ENCODE peak calls at places on chromosomes 5 and 9, in five cellular contexts. One of them, this sample, is unnamed.

GRCh38 chr5:86999951-87000350 is 267.7 kb upstream of the RASA1 start:
- DNase-seq in Peyer's patch: no peak
- DNase-seq in HCT116: no peak
- DNase-seq in tibial artery: no peak
- DNase-seq in effector memory CD4-positive, alpha-beta T cell: no peak
- DNase-seq in this sample: no peak

GRCh38 chr5:135027699-135028615 is 6.1 kb downstream of the PITX1 start:
- DNase-seq in Peyer's patch: no peak
- DNase-seq in HCT116: no peak
- DNase-seq in tibial artery: no peak
- DNase-seq in effector memory CD4-positive, alpha-beta T cell: no peak
- DNase-seq in this sample: no peak

GRCh38 chr5:136425914-136426313 is 60.6 kb upstream of the TRPC7 start:
- DNase-seq in Peyer's patch: no peak
- DNase-seq in HCT116: no peak
- DNase-seq in tibial artery: no peak
- DNase-seq in effector memory CD4-positive, alpha-beta T cell: no peak
- DNase-seq in this sample: no peak

GRCh38 chr5:81856948-81857928 is 106.3 kb upstream of the SSBP2 start:
- DNase-seq in Peyer's patch: peak; percentile 50
- DNase-seq in HCT116: no peak
- DNase-seq in tibial artery: peak; percentile 83
- DNase-seq in effector memory CD4-positive, alpha-beta T cell: no peak
- DNase-seq in this sample: no peak

GRCh38 chr5:177473461-177473991 is at the start of gene DBN1:
- DNase-seq in Peyer's patch: no peak
- DNase-seq in HCT116: no peak
- DNase-seq in tibial artery: peak; percentile 80
- DNase-seq in effector memory CD4-positive, alpha-beta T cell: no peak
- DNase-seq in this sample: no peak

GRCh38 chr5:2039180-2039531 is 156.4 kb upstream of the IRX4 start:
- DNase-seq in Peyer's patch: no peak
- DNase-seq in HCT116: no peak
- DNase-seq in tibial artery: no peak
- DNase-seq in effector memory CD4-positive, alpha-beta T cell: no peak
- DNase-seq in this sample: no peak

GRCh38 chr5:10424124-10424731 is 17.5 kb upstream of the ROPN1L start:
- DNase-seq in Peyer's patch: no peak
- DNase-seq in HCT116: peak; percentile 8
- DNase-seq in tibial artery: no peak
- DNase-seq in effector memory CD4-positive, alpha-beta T cell: no peak
- DNase-seq in this sample: no peak

GRCh38 chr9:92592537-92592936 is 56.7 kb upstream of the ECM2 start:
- DNase-seq in Peyer's patch: no peak
- DNase-seq in HCT116: no peak
- DNase-seq in tibial artery: no peak
- DNase-seq in effector memory CD4-positive, alpha-beta T cell: no peak
- DNase-seq in this sample: no peak

GRCh38 chr5:54717870-54718269 is 200.3 kb downstream of the SNX18 start:
- DNase-seq in Peyer's patch: no peak
- DNase-seq in HCT116: no peak
- DNase-seq in tibial artery: no peak
- DNase-seq in effector memory CD4-positive, alpha-beta T cell: no peak
- DNase-seq in this sample: no peak

GRCh38 chr9:136650648-136651047 is 12.1 kb upstream of the EGFL7 start:
- DNase-seq in Peyer's patch: no peak
- DNase-seq in HCT116: no peak
- DNase-seq in tibial artery: no peak
- DNase-seq in effector memory CD4-positive, alpha-beta T cell: no peak
- DNase-seq in this sample: no peak

DNA sequence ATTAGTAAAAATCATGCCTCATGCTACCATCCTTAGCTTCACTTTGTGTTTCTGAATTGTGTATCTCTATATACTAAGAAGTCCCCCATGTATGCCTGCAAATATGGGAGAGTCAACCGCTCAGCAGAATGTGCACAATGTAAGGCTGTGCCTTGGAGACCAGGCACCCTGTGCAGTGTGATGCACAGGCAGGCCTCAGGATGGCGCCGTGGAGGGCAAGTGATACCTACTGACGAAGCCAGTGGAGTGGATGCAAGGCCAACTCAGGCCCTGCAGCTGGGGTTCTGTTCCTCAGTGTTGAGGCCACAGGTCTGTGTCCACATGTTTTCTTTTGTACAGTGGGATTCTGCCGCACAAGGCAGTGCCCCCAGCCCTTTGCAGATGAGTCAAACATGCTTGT is 28.4 kb downstream of the SYK start:
- DNase-seq in Peyer's patch: peak; percentile 46
- DNase-seq in HCT116: no peak
- DNase-seq in tibial artery: no peak
- DNase-seq in effector memory CD4-positive, alpha-beta T cell: no peak
- DNase-seq in this sample: no peak
- H3K4me1 ChIP-seq in Peyer's patch: peaks cover 3% of the 10 kb centered on the region
- H3K4me1 ChIP-seq in HCT116: no peaks in the 10 kb centered on the region
- H3K4me1 ChIP-seq in tibial artery: no peaks in the 10 kb centered on the region
- H3K4me1 ChIP-seq in effector memory CD4-positive, alpha-beta T cell: no peaks in the 10 kb centered on the region
- H3K4me1 ChIP-seq in this sample: no peaks in the 10 kb centered on the region

GRCh38 chr5:170554566-170555267 is 50.9 kb downstream of the KCNIP1 start:
- DNase-seq in Peyer's patch: peak; percentile 47
- DNase-seq in HCT116: no peak
- DNase-seq in tibial artery: peak; percentile 72
- DNase-seq in effector memory CD4-positive, alpha-beta T cell: no peak
- DNase-seq in this sample: no peak
- H3K4me3 ChIP-seq in Peyer's patch: no peak overlapping the region
- H3K4me3 ChIP-seq in HCT116: no peak overlapping the region
- H3K4me3 ChIP-seq in tibial artery: no peak overlapping the region
- H3K4me3 ChIP-seq in effector memory CD4-positive, alpha-beta T cell: no peak overlapping the region
- H3K4me3 ChIP-seq in this sample: no peak overlapping the region

DNA sequence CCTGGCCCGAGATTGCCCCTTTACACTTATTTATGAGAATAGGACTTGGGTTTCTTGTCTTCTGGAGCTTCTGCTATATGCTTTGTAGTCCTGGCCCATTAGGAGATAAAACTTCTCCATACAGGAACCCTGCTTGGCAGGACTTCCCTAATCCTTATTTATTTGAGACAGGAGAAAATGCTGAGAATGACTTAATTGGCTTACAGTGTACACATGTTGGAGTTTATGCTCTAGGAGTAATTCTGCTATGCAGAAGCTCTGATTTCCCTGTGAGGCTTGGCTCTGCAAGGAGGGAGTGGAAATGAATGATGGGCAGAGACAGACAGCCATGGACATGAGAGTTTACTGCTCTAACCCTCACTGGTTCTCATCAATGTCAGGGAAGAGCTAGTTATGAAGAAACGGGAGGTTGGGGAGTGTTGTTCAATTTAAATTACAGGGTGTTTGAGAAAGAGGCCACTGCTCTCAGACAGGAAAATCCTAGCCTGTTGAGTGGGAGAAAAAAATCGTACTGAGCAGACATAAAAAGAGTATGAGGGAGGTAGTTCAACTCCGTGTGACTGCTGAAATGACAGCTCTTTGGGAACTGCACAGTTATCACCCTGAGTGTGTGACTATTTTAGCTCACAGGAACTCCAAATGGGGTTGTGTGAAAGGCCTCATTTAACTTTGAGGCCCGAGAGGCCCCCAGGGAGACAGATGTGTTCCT is 37.5 kb downstream of the ACTBL2 start:
- DNase-seq in Peyer's patch: no peak
- DNase-seq in HCT116: no peak
- DNase-seq in tibial artery: no peak
- DNase-seq in effector memory CD4-positive, alpha-beta T cell: no peak
- DNase-seq in this sample: no peak
- H3K4me1 ChIP-seq in Peyer's patch: no peaks in the 10 kb centered on the region
- H3K4me1 ChIP-seq in HCT116: peaks cover 18% of the 10 kb centered on the region
- H3K4me1 ChIP-seq in tibial artery: peaks cover 4% of the 10 kb centered on the region
- H3K4me1 ChIP-seq in effector memory CD4-positive, alpha-beta T cell: no peaks in the 10 kb centered on the region
- H3K4me1 ChIP-seq in this sample: peaks cover 21% of the 10 kb centered on the region

DNA sequence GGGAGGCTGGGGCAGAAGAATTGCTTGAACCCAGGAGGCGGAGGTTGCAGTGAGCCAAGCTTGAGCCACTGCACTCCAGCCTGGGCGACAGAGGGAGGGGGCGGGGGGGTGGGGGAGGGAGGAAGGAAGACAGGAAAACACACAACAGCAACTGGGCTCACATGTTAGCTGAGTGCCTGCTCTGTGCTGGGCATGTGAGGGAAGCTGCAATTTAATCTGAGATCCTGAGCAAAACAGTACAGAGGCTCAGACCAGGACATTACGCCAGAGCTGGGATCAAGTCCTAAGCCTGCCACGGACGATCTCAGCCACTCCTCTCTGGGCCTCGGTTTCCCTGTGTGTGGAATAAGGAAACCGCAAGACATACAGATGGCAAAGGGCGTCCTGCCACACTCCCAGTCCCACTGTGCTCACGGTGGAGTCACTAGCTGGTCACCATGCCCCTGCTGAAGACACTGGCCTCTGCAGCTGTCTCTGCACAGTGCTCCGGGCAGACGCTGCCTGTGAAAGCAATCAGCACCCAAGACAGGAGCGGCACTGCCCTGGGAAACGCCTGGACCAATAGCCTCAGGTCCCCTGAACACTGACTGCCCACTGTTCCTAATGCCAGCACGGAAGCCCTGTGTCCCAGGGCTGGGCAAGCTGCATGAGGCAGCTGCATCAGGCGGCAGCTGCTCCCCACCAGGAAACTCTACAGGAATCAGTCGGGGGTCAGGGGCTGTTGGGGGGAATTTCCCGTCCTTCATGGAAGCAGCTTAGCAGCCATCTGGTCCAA is 118.9 kb downstream of the VAV2 start:
- DNase-seq in Peyer's patch: no peak
- DNase-seq in HCT116: no peak
- DNase-seq in tibial artery: no peak
- DNase-seq in effector memory CD4-positive, alpha-beta T cell: no peak
- DNase-seq in this sample: no peak
- H3K4me3 ChIP-seq in Peyer's patch: no peak overlapping the region
- H3K4me3 ChIP-seq in HCT116: peak overlapping the region; percentile 41
- H3K4me3 ChIP-seq in tibial artery: no peak overlapping the region
- H3K4me3 ChIP-seq in effector memory CD4-positive, alpha-beta T cell: no peak overlapping the region
- H3K4me3 ChIP-seq in this sample: no peak overlapping the region

GRCh38 chr9:134331186-134332025 is 5.2 kb downstream of the RXRA start:
- DNase-seq in Peyer's patch: no peak
- DNase-seq in HCT116: no peak
- DNase-seq in tibial artery: no peak
- DNase-seq in effector memory CD4-positive, alpha-beta T cell: no peak
- DNase-seq in this sample: no peak
- H3K4me1 ChIP-seq in Peyer's patch: peaks cover 8% of the 10 kb centered on the region
- H3K4me1 ChIP-seq in HCT116: peaks cover 22% of the 10 kb centered on the region
- H3K4me1 ChIP-seq in tibial artery: peaks cover 82% of the 10 kb centered on the region
- H3K4me1 ChIP-seq in effector memory CD4-positive, alpha-beta T cell: peaks cover 8% of the 10 kb centered on the region
- H3K4me1 ChIP-seq in this sample: peaks cover 58% of the 10 kb centered on the region

GRCh38 chr5:51380603-51381207 is 2.5 kb upstream of the ISL1 start:
- DNase-seq in Peyer's patch: no peak
- DNase-seq in HCT116: no peak
- DNase-seq in tibial artery: no peak
- DNase-seq in effector memory CD4-positive, alpha-beta T cell: no peak
- DNase-seq in this sample: no peak

GRCh38 chr5:51382759-51383493 is at the start of gene ISL1:
- DNase-seq in Peyer's patch: peak; percentile 72
- DNase-seq in HCT116: peak; percentile 57
- DNase-seq in tibial artery: no peak
- DNase-seq in effector memory CD4-positive, alpha-beta T cell: no peak
- DNase-seq in this sample: no peak

GRCh38 chr5:51381801-51382507 is 1.3 kb upstream of the ISL1 start:
- DNase-seq in Peyer's patch: no peak
- DNase-seq in HCT116: no peak
- DNase-seq in tibial artery: no peak
- DNase-seq in effector memory CD4-positive, alpha-beta T cell: no peak
- DNase-seq in this sample: no peak

GRCh38 chr5:51383494-51384081 is 340 bp downstream of the ISL1 start:
- DNase-seq in Peyer's patch: no peak
- DNase-seq in HCT116: no peak
- DNase-seq in tibial artery: no peak
- DNase-seq in effector memory CD4-positive, alpha-beta T cell: no peak
- DNase-seq in this sample: no peak

DNA sequence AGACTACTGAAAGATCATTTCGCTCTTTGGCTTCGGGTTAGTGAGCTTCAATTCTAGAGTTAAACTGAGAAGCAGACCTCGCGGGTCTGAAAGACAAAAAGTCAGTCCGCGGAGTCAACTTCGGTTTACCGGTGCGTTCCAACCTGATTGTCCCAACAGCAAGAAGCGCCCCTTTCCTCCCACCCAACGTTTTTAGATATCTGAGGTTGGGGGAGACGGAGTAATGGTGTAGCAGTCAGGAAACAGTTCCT is 815 bp upstream of the ISL1 start:
- DNase-seq in Peyer's patch: no peak
- DNase-seq in HCT116: no peak
- DNase-seq in tibial artery: no peak
- DNase-seq in effector memory CD4-positive, alpha-beta T cell: no peak
- DNase-seq in this sample: no peak
- H3K4me3 ChIP-seq in Peyer's patch: peak overlapping the region; percentile 50
- H3K4me3 ChIP-seq in HCT116: peak overlapping the region; percentile 73
- H3K4me3 ChIP-seq in tibial artery: peak overlapping the region; percentile 53
- H3K4me3 ChIP-seq in effector memory CD4-positive, alpha-beta T cell: no peak overlapping the region
- H3K4me3 ChIP-seq in this sample: peak overlapping the region; percentile 66

GRCh38 chr9:111754800-111755199 is 39.9 kb downstream of the SHOC1 start:
- DNase-seq in Peyer's patch: no peak
- DNase-seq in HCT116: no peak
- DNase-seq in tibial artery: no peak
- DNase-seq in effector memory CD4-positive, alpha-beta T cell: no peak
- DNase-seq in this sample: no peak
- H3K4me1 ChIP-seq in Peyer's patch: no peaks in the 10 kb centered on the region
- H3K4me1 ChIP-seq in HCT116: no peaks in the 10 kb centered on the region
- H3K4me1 ChIP-seq in tibial artery: no peaks in the 10 kb centered on the region
- H3K4me1 ChIP-seq in effector memory CD4-positive, alpha-beta T cell: no peaks in the 10 kb centered on the region
- H3K4me1 ChIP-seq in this sample: no peaks in the 10 kb centered on the region

GRCh38 chr9:134344068-134344820 is 18.0 kb downstream of the RXRA start:
- DNase-seq in Peyer's patch: peak; percentile 69
- DNase-seq in HCT116: no peak
- DNase-seq in tibial artery: peak; percentile 80
- DNase-seq in effector memory CD4-positive, alpha-beta T cell: no peak
- DNase-seq in this sample: no peak
- H3K4me3 ChIP-seq in Peyer's patch: no peak overlapping the region
- H3K4me3 ChIP-seq in HCT116: no peak overlapping the region
- H3K4me3 ChIP-seq in tibial artery: no peak overlapping the region
- H3K4me3 ChIP-seq in effector memory CD4-positive, alpha-beta T cell: no peak overlapping the region
- H3K4me3 ChIP-seq in this sample: peak overlapping the region; percentile 17

This sample was measured in thoracic aorta.